ENCODE peak calls at places on chromosomes 4 and X, in six cellular contexts. I is H9, F is neuronal stem cell, L is H1, S is IMR-90, N is trophoblast cell. G is an unnamed sample.

GRCh38 chr4:118282692-118283091 is 70.1 kb downstream of the PRSS12 start:
- DNase-seq in I (no peak), F (no peak), L (no peak), S (peak), N (no peak), G (no peak)

GRCh38 chr4:173169428-173170209 is 1.0 kb downstream of the GALNT7 start:
- DNase-seq in S (peak), F (peak), N (peak), L (no peak), I (peak), G (peak)

GRCh38 chrX:143429021-143429570 is 88.2 kb downstream of the SPANXN3 start:
- DNase-seq in N (peak), I (no peak), F (no peak), L (no peak), S (no peak), G (peak)

GRCh38 chr4:55162396-55162795 is 37.0 kb upstream of the KDR start:
- DNase-seq in L (no peak), N (no peak), I (no peak), F (no peak), S (no peak), G (no peak)

GRCh38 chr4:116942315-116942714 is 143.1 kb downstream of the TRAM1L1 start:
- DNase-seq in I (no peak), L (no peak), S (no peak), F (no peak), N (no peak), G (no peak)

GRCh38 chr4:182826391-182826790 is 90.8 kb downstream of the DCTD start:
- DNase-seq in S (no peak), L (no peak), N (no peak), I (no peak), F (no peak), G (no peak)

GRCh38 chr4:78618426-78618825 is 66.9 kb downstream of the ANXA3 start:
- DNase-seq in F (no peak), N (peak), L (no peak), I (no peak), S (peak), G (no peak)

GRCh38 chrX:78452356-78452755 is 124.9 kb upstream of the CYSLTR1 start:
- DNase-seq in F (no peak), I (no peak), S (no peak), L (no peak), N (no peak), G (no peak)

GRCh38 chr4:159722052-159722451 is 619.2 kb downstream of the RAPGEF2 start:
- DNase-seq in L (no peak), I (no peak), S (no peak), N (no peak), F (no peak), G (no peak)

GRCh38 chr4:77636902-77637301 is 31.3 kb downstream of the CXCL13 start:
- DNase-seq in F (no peak), L (no peak), S (peak), I (no peak), N (no peak), G (peak)

GRCh38 chr4:21948347-21949072 is at the start of gene KCNIP4:
- DNase-seq in L (no peak), F (peak), N (no peak), S (no peak), I (peak), G (peak)

GRCh38 chr4:123127218-123127617 is 204.8 kb upstream of the NUDT6 start:
- DNase-seq in I (no peak), S (peak), F (no peak), N (no peak), L (no peak), G (peak)

GRCh38 chr4:40289366-40290188 is 45.6 kb upstream of the CHRNA9 start:
- DNase-seq in N (no peak), L (no peak), I (no peak), S (peak), F (no peak), G (no peak)

GRCh38 chrX:118751950-118752783 is 24.8 kb downstream of the IL13RA1 start:
- DNase-seq in L (no peak), S (no peak), N (no peak), F (no peak), I (no peak), G (no peak)

GRCh38 chr4:105058177-105058812 is 88.4 kb upstream of the TET2 start:
- DNase-seq in I (no peak), S (peak), N (peak), L (no peak), F (no peak), G (peak)

GRCh38 chr4:108772402-108772801 is 9.5 kb upstream of the ETNPPL start:
- DNase-seq in N (no peak), I (no peak), S (no peak), L (no peak), F (no peak), G (no peak)

GRCh38 chr4:676871-677235 is 2.5 kb downstream of the MYL5 start:
- DNase-seq in L (no peak), I (no peak), F (no peak), S (no peak), N (no peak), G (no peak)

GRCh38 chrX:118718737-118719136 is 8.7 kb upstream of the IL13RA1 start:
- DNase-seq in F (no peak), I (no peak), S (no peak), L (no peak), N (no peak), G (no peak)

GRCh38 chr4:147518846-147519767 is 38.2 kb downstream of the EDNRA start:
- DNase-seq in S (peak), I (peak), F (peak), L (no peak), N (peak), G (peak)

GRCh38 chr4:78962597-78963115 is 23.4 kb upstream of the PAQR3 start:
- DNase-seq in N (no peak), L (no peak), S (no peak), F (no peak), I (no peak), G (no peak)

GRCh38 chr4:128379860-128380259 is 92.2 kb upstream of the PGRMC2 start:
- DNase-seq in F (no peak), S (peak), L (no peak), I (peak), N (no peak), G (peak)

GRCh38 chr4:138562544-138562961 is 320.4 kb upstream of the SLC7A11 start:
- DNase-seq in L (no peak), S (peak), N (no peak), F (no peak), I (no peak), G (peak)

GRCh38 chrX:7515681-7516413 is 327.1 kb upstream of the VCX start:
- DNase-seq in S (no peak), F (no peak), N (peak), I (no peak), L (no peak), G (no peak)

GRCh38 chr4:88225216-88226107 is 58.9 kb downstream of the PPM1K start:
- DNase-seq in N (no peak), L (no peak), I (no peak), S (peak), F (no peak), G (peak)

GRCh38 chr4:86220137-86220536 is 139.7 kb downstream of the MAPK10 start:
- DNase-seq in L (no peak), N (no peak), F (no peak), I (no peak), S (peak), G (peak)

GRCh38 chr4:86218721-86219481 is 141.0 kb downstream of the MAPK10 start:
- DNase-seq in S (peak), N (no peak), I (no peak), L (no peak), F (no peak), G (peak)

GRCh38 chr4:86221076-86221475 is 138.8 kb downstream of the MAPK10 start:
- DNase-seq in N (no peak), I (no peak), F (peak), S (no peak), L (no peak), G (no peak)

DNA sequence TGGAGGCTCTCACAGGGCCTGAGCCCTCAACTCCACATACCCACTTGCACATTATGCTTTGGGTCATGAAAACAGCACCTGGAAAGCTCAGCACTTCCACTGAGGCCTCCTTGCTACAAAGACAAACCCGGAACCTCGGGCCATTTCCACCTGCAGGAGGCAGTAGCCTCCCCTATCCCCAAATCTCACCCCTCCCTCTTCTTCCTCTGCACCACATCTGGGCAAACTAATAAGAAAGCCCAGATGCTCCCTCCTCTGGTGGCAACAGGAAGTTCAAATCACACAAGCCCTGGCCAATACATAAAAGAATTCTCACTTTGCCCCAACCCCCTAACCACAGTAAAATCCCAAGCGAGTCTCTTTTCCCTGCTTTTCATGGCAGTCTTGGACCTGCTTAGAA is 136.4 kb downstream of the MAPK10 start:
- DNase-seq in F (no peak), S (peak), N (peak), L (peak), I (peak), G (peak)
- H2AK5ac ChIP-seq in F (no peak), S (no peak), N (no peak), L (no peak), I (no peak), G (no peak)

DNA sequence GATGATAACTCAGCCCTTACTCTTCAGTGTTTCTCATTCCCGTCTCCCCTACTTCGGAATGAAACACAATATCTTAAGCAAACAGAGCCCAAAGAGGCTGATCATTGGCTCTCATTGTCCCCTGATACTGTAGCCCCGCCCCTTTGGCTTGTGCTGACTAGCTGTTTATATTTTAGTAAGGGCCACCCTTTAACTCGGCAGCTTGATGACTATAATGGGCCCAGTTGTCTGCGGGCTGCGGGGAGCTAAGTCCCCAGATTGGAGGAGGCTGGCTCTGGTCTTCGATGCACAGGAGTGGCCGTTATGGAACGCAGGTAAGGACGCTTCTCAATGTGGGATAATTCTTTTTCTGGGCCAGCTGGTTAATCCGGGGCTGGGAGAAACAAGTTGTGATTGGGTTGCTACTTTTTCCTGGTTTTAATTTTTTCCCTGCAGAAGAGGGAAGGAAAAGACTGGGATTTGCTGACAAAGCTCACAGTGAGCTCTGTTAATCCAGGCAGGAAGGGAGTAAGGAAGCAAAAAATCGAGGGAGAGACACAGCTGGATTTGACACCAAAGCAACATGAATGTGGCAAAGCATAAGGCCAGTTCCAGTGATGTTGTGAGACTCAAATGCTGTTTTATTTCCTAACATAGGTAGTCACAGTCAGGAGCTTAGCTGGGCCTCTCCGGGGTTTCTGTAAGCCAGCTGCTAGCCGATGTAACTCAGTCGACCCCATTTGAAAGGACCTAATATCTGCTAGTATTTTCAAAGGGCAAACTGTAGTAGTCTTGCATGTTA is at the start of gene TRIM2:
- DNase-seq in L (no peak), N (no peak), I (peak), F (no peak), S (peak), G (peak)
- H2AK5ac ChIP-seq in L (peak), N (no peak), I (no peak), F (no peak), S (no peak), G (peak)

GRCh38 chrX:2774057-2774456 is 22.2 kb downstream of the XG start:
- DNase-seq in S (no peak), N (no peak), L (no peak), I (no peak), F (no peak), G (no peak)
- H2AK5ac ChIP-seq in S (no peak), N (no peak), L (peak), I (no peak), F (no peak), G (no peak)

GRCh38 chr4:71692198-71692597 is 91.7 kb downstream of the GC start:
- DNase-seq in F (no peak), S (no peak), L (no peak), N (no peak), I (no peak), G (no peak)

GRCh38 chr4:71687057-71687456 is 96.8 kb downstream of the GC start:
- DNase-seq in F (no peak), L (no peak), N (no peak), S (no peak), I (no peak), G (no peak)

GRCh38 chr4:71692963-71693362 is 90.9 kb downstream of the GC start:
- DNase-seq in S (no peak), N (no peak), L (no peak), F (no peak), I (no peak), G (no peak)

GRCh38 chr4:71691416-71692073 is 92.3 kb downstream of the GC start:
- DNase-seq in S (no peak), L (no peak), I (no peak), N (no peak), F (no peak), G (no peak)

GRCh38 chr4:71689822-71690221 is 94.1 kb downstream of the GC start:
- DNase-seq in N (peak), S (no peak), F (no peak), L (no peak), I (no peak), G (no peak)
- H2AK5ac ChIP-seq in N (no peak), S (no peak), F (no peak), L (no peak), I (no peak), G (no peak)

GRCh38 chr4:52863324-52863723 is 1.2 kb downstream of the RASL11B start:
- DNase-seq in L (no peak), F (no peak), I (no peak), S (no peak), N (no peak), G (no peak)

GRCh38 chr4:52861879-52862604 is at the start of gene RASL11B:
- DNase-seq in L (no peak), I (peak), S (peak), N (peak), F (peak), G (peak)

GRCh38 chr4:52864816-52865215 is 2.7 kb downstream of the RASL11B start:
- DNase-seq in L (no peak), F (no peak), N (no peak), S (peak), I (no peak), G (no peak)

GRCh38 chr4:52861171-52861873 is 795 bp upstream of the RASL11B start:
- DNase-seq in S (no peak), I (no peak), N (no peak), L (no peak), F (no peak), G (no peak)

GRCh38 chr4:52862605-52863236 is 604 bp downstream of the RASL11B start:
- DNase-seq in S (no peak), F (no peak), L (no peak), I (no peak), N (no peak), G (no peak)
- H2AK5ac ChIP-seq in S (no peak), F (peak), L (peak), I (no peak), N (peak), G (no peak)

GRCh38 chr4:7900351-7900750 is 39.3 kb downstream of the AFAP1 start:
- DNase-seq in I (no peak), N (no peak), F (no peak), L (no peak), S (no peak), G (peak)
- H2AK5ac ChIP-seq in I (no peak), N (no peak), F (no peak), L (no peak), S (peak), G (no peak)

GRCh38 chr4:6125103-6125651 is 75.2 kb downstream of the JAKMIP1 start:
- DNase-seq in I (peak), S (no peak), L (no peak), N (no peak), F (no peak), G (no peak)
- H2AK5ac ChIP-seq in I (no peak), S (no peak), L (no peak), N (no peak), F (peak), G (no peak)

G was measured in mesenchymal stem cell.